ENCODE peak calls at places on chromosome 12, in eight cellular contexts. W is posterior vena cava; C is sciatic nerve; A is Calu3; H is DMS 273 treated with DMSO at 0.1 percent for 48 hours; J is aorta; X is naive thymus-derived CD8-positive, alpha-beta T cell; T is neural progenitor cell. F is an unnamed sample.

GRCh38 chr12:80353254-80353653 is 90.8 kb upstream of the PTPRQ start:
- DNase-seq in W (no peak), C (no peak), A (no peak), H (no peak), J (no peak), X (no peak), T (no peak), F (no peak)

GRCh38 chr12:81888341-81888740 is 129.2 kb upstream of the PPFIA2 start:
- DNase-seq in W (no peak), C (no peak), A (no peak), H (no peak), J (no peak), X (no peak), T (no peak), F (no peak)

GRCh38 chr12:106137456-106138278 is 1.1 kb downstream of the NUAK1 start:
- DNase-seq in W (no peak), C (no peak), A (no peak), H (no peak), J (no peak), X (no peak), T (peak), F (no peak)

GRCh38 chr12:16100206-16100605 is 177.3 kb downstream of the SLC15A5 start:
- DNase-seq in W (no peak), C (no peak), A (no peak), H (no peak), J (no peak), X (no peak), T (no peak), F (no peak)

GRCh38 chr12:88854260-88854659 is 274.0 kb upstream of the KITLG start:
- DNase-seq in W (no peak), C (no peak), A (peak), H (no peak), J (no peak), X (no peak), T (no peak), F (no peak)

GRCh38 chr12:14950421-14950820 is 11.0 kb downstream of the ARHGDIB start:
- DNase-seq in W (no peak), C (no peak), A (no peak), H (no peak), J (no peak), X (no peak), T (peak), F (no peak)

GRCh38 chr12:65881965-65882413 is 57.7 kb downstream of the HMGA2 start:
- DNase-seq in W (peak), C (peak), A (no peak), H (no peak), J (peak), X (no peak), T (peak), F (peak)

GRCh38 chr12:101594700-101595099 is at the start of gene MYBPC1:
- DNase-seq in W (no peak), C (no peak), A (no peak), H (no peak), J (no peak), X (no peak), T (peak), F (no peak)

GRCh38 chr12:10304161-10304574 is 3.5 kb upstream of the KLRD1 start:
- DNase-seq in W (no peak), C (no peak), A (no peak), H (no peak), J (no peak), X (no peak), T (no peak), F (no peak)

GRCh38 chr12:111761099-111761498 is 5.6 kb upstream of the ALDH2 start:
- DNase-seq in W (no peak), C (no peak), A (no peak), H (no peak), J (no peak), X (no peak), T (no peak), F (no peak)

GRCh38 chr12:115149279-115149678 is 465.3 kb upstream of the TBX3 start:
- DNase-seq in W (no peak), C (no peak), A (no peak), H (no peak), J (no peak), X (no peak), T (no peak), F (no peak)

GRCh38 chr12:127389923-127390322 is 877.0 kb upstream of the TMEM132C start:
- DNase-seq in W (no peak), C (no peak), A (peak), H (no peak), J (no peak), X (no peak), T (peak), F (no peak)

GRCh38 chr12:88925370-88925915 is 345.2 kb upstream of the KITLG start:
- DNase-seq in W (no peak), C (no peak), A (no peak), H (no peak), J (no peak), X (no peak), T (no peak), F (no peak)

GRCh38 chr12:6468283-6468575 is 2.2 kb downstream of the VAMP1 start:
- DNase-seq in W (no peak), C (no peak), A (no peak), H (no peak), J (no peak), X (no peak), T (no peak), F (no peak)

GRCh38 chr12:22856120-22856699 is 231.2 kb downstream of the ETNK1 start:
- DNase-seq in W (no peak), C (no peak), A (no peak), H (peak), J (no peak), X (no peak), T (peak), F (no peak)

GRCh38 chr12:103877288-103877687 is 36.3 kb upstream of the NT5DC3 start:
- DNase-seq in W (no peak), C (no peak), A (no peak), H (no peak), J (no peak), X (no peak), T (no peak), F (no peak)

GRCh38 chr12:75208851-75209781 is 523 bp downstream of the KCNC2 start:
- DNase-seq in W (no peak), C (no peak), A (peak), H (no peak), J (peak), X (no peak), T (peak), F (no peak)

GRCh38 chr12:108696111-108696995 is 35.0 kb downstream of the CORO1C start:
- DNase-seq in W (no peak), C (no peak), A (no peak), H (no peak), J (no peak), X (no peak), T (no peak), F (peak)

GRCh38 chr12:117835113-117835512 is 133.7 kb downstream of the KSR2 start:
- DNase-seq in W (no peak), C (no peak), A (no peak), H (no peak), J (no peak), X (no peak), T (no peak), F (peak)

GRCh38 chr12:93380480-93381121 is 2.9 kb downstream of the NUDT4 start:
- DNase-seq in W (no peak), C (no peak), A (no peak), H (no peak), J (no peak), X (no peak), T (peak), F (no peak)

GRCh38 chr12:106386836-106387555 is 29.4 kb downstream of the POLR3B start:
- DNase-seq in W (no peak), C (no peak), A (no peak), H (no peak), J (no peak), X (no peak), T (no peak), F (no peak)

GRCh38 chr12:110073049-110073831 is 24.9 kb upstream of the C12orf76 start:
- DNase-seq in W (peak), C (peak), A (no peak), H (no peak), J (peak), X (no peak), T (no peak), F (peak)

GRCh38 chr12:9943244-9943643 is 11.1 kb upstream of the CLEC2A start:
- DNase-seq in W (no peak), C (no peak), A (no peak), H (no peak), J (no peak), X (no peak), T (no peak), F (no peak)

GRCh38 chr12:32365473-32366064 is 33.8 kb upstream of the FGD4 start:
- DNase-seq in W (no peak), C (no peak), A (peak), H (no peak), J (no peak), X (no peak), T (peak), F (no peak)

GRCh38 chr12:46983959-46984833 is 95.2 kb upstream of the PCED1B start:
- DNase-seq in W (no peak), C (no peak), A (peak), H (peak), J (no peak), X (no peak), T (peak), F (no peak)

GRCh38 chr12:112937741-112938719 is at the start of gene OAS3:
- DNase-seq in W (peak), C (peak), A (peak), H (no peak), J (peak), X (peak), T (peak), F (peak)

GRCh38 chr12:46110928-46111699 is 120.7 kb upstream of the SCAF11 start:
- DNase-seq in W (no peak), C (no peak), A (no peak), H (no peak), J (no peak), X (no peak), T (no peak), F (no peak)

GRCh38 chr12:12902036-12902435 is 10.7 kb downstream of the GPRC5A start:
- DNase-seq in W (peak), C (no peak), A (no peak), H (no peak), J (no peak), X (no peak), T (no peak), F (no peak)

GRCh38 chr12:124422570-124423523 is 128.0 kb downstream of the RFLNA start:
- DNase-seq in W (peak), C (peak), A (peak), H (peak), J (peak), X (no peak), T (no peak), F (peak)

F was measured in sigmoid colon.